ENCODE peak calls at places on chromosomes 12 and 14, in four cellular contexts. Z is IMR-90, A is ascending aorta, V is HCT116. I is an unnamed sample.

GRCh38 chr12:112961536-112961935 is 16.8 kb upstream of the OAS2 start:
- DNase-seq in Z (no peak), A (no peak), V (no peak), I (no peak)

GRCh38 chr12:15209782-15210181 is 11.4 kb downstream of the RERG start:
- DNase-seq in Z (peak; percentile 40), A (no peak), V (no peak), I (no peak)

GRCh38 chr14:101032433-101032832 is 128.9 kb upstream of the RTL1 start:
- DNase-seq in Z (no peak), A (no peak), V (no peak), I (peak; percentile 15)

GRCh38 chr12:70733385-70733784 is 96.2 kb upstream of the PTPRB start:
- DNase-seq in Z (peak; percentile 67), A (no peak), V (peak; percentile 76), I (peak; percentile 54)

GRCh38 chr12:118418385-118419057 is 42.2 kb downstream of the SUDS3 start:
- DNase-seq in Z (no peak), A (no peak), V (no peak), I (no peak)

GRCh38 chr12:38144601-38145436 is 171.8 kb upstream of the ALG10B start:
- DNase-seq in Z (no peak), A (no peak), V (no peak), I (no peak)

GRCh38 chr12:40054554-40055226 is 51.2 kb downstream of the SLC2A13 start:
- DNase-seq in Z (peak; percentile 80), A (no peak), V (no peak), I (no peak)

GRCh38 chr14:91354979-91355685 is 62.5 kb downstream of the CCDC88C start:
- DNase-seq in Z (no peak), A (no peak), V (no peak), I (no peak)

GRCh38 chr12:18824287-18824686 is 86.4 kb downstream of the CAPZA3 start:
- DNase-seq in Z (no peak), A (no peak), V (no peak), I (no peak)

GRCh38 chr12:120321382-120322202 is 6.0 kb downstream of the PLA2G1B start:
- DNase-seq in Z (no peak), A (no peak), V (no peak), I (no peak)

GRCh38 chr14:106831322-106831720 is 1304.9 kb downstream of the TMEM121 start:
- DNase-seq in Z (no peak), A (no peak), V (no peak), I (no peak)

GRCh38 chr12:122893208-122894151 is 2.4 kb downstream of the VPS37B start:
- DNase-seq in Z (no peak), A (no peak), V (no peak), I (no peak)

GRCh38 chr12:107547421-107547820 is 138.2 kb upstream of the PWP1 start:
- DNase-seq in Z (no peak), A (no peak), V (no peak), I (no peak)

GRCh38 chr14:100213956-100214767 is 24.8 kb upstream of the YY1 start:
- DNase-seq in Z (peak; percentile 37), A (no peak), V (peak; percentile 77), I (peak; percentile 48)

GRCh38 chr14:104924421-104925213 is at the start of gene PLD4:
- DNase-seq in Z (no peak), A (no peak), V (no peak), I (no peak)

GRCh38 chr12:17992002-17992656 is 97.9 kb downstream of the RERGL start:
- DNase-seq in Z (peak; percentile 7), A (no peak), V (peak; percentile 28), I (peak; percentile 3)

GRCh38 chr14:104558231-104559042 is 21.1 kb upstream of the C14orf180 start:
- DNase-seq in Z (no peak), A (no peak), V (no peak), I (no peak)

GRCh38 chr14:53549956-53550355 is 396.8 kb upstream of the DDHD1 start:
- DNase-seq in Z (no peak), A (no peak), V (no peak), I (no peak)

GRCh38 chr12:121751034-121751433 is 38.5 kb downstream of the TMEM120B start:
- DNase-seq in Z (no peak), A (no peak), V (no peak), I (no peak)

GRCh38 chr12:38898001-38898684 is 7.2 kb downstream of the CPNE8 start:
- DNase-seq in Z (no peak), A (no peak), V (no peak), I (no peak)

GRCh38 chr12:114834621-114835020 is 150.6 kb upstream of the TBX3 start:
- DNase-seq in Z (peak; percentile 46), A (no peak), V (no peak), I (no peak)

GRCh38 chr14:70808023-70808401 is 1.3 kb downstream of the MAP3K9 start:
- DNase-seq in Z (no peak), A (no peak), V (peak; percentile 59), I (no peak)

GRCh38 chr12:57166971-57167371 is 19.6 kb upstream of the LRP1-AS start:
- DNase-seq in Z (peak; percentile 90), A (no peak), V (no peak), I (no peak)

GRCh38 chr12:124828264-124829007 is 35.2 kb downstream of the SCARB1 start:
- DNase-seq in Z (peak; percentile 13), A (no peak), V (no peak), I (peak; percentile 84)

GRCh38 chr12:117596968-117597367 is 235.5 kb upstream of the NOS1 start:
- DNase-seq in Z (no peak), A (no peak), V (no peak), I (peak; percentile 15)

GRCh38 chr14:90968025-90968424 is 92.4 kb downstream of the RPS6KA5 start:
- DNase-seq in Z (no peak), A (no peak), V (no peak), I (no peak)

GRCh38 chr14:61968207-61968606 is 206.0 kb downstream of the SNAPC1 start:
- DNase-seq in Z (no peak), A (no peak), V (no peak), I (no peak)

GRCh38 chr12:31456562-31456961 is 130.6 kb upstream of the SINHCAF start:
- DNase-seq in Z (no peak), A (no peak), V (no peak), I (no peak)

GRCh38 chr12:93102744-93103143 is 173.6 kb upstream of the EEA1 start:
- DNase-seq in Z (no peak), A (no peak), V (no peak), I (no peak)

GRCh38 chr14:44798386-44799242 is 163.1 kb downstream of the KLHL28 start:
- DNase-seq in Z (no peak), A (no peak), V (no peak), I (no peak)

GRCh38 chr14:44446965-44447364 is 60.1 kb downstream of the FSCB start:
- DNase-seq in Z (no peak), A (no peak), V (no peak), I (no peak)

GRCh38 chr12:91216871-91217270 is 34.3 kb upstream of the DCN start:
- DNase-seq in Z (peak; percentile 29), A (no peak), V (no peak), I (no peak)

GRCh38 chr12:50527086-50527726 is 22.4 kb downstream of the DIP2B start:
- DNase-seq in Z (no peak), A (no peak), V (no peak), I (no peak)
- H3K4me3 ChIP-seq in Z (no peak overlapping the region), A (no peak overlapping the region), V (no peak overlapping the region), I (no peak overlapping the region)

GRCh38 chr14:77026930-77027537 is 1.5 kb downstream of the IRF2BPL start:
- DNase-seq in Z (peak; percentile 54), A (no peak), V (no peak), I (no peak)
- TF ChIP-seq CTCF in Z (peak; percentile 5), A (peak; percentile 18), V (no peak), I (peak; percentile 13)

GRCh38 chr14:77239412-77239811 is 31.6 kb downstream of the NGB start:
- DNase-seq in Z (no peak), A (no peak), V (no peak), I (no peak)

GRCh38 chr14:77238356-77238755 is 32.6 kb downstream of the NGB start:
- DNase-seq in Z (no peak), A (no peak), V (no peak), I (no peak)

GRCh38 chr14:77241955-77242354 is 29.1 kb downstream of the NGB start:
- DNase-seq in Z (no peak), A (no peak), V (no peak), I (no peak)

GRCh38 chr14:77238996-77239395 is 32.0 kb downstream of the NGB start:
- DNase-seq in Z (no peak), A (no peak), V (no peak), I (no peak)

GRCh38 chr14:77240336-77240915 is 30.6 kb downstream of the NGB start:
- DNase-seq in Z (no peak), A (no peak), V (no peak), I (no peak)
- H3K4me3 ChIP-seq in Z (no peak overlapping the region), A (no peak overlapping the region), V (no peak overlapping the region), I (no peak overlapping the region)

GRCh38 chr12:12975322-12976077 is 23.5 kb upstream of the GPRC5D start:
- DNase-seq in Z (peak; percentile 59), A (no peak), V (peak; percentile 29), I (no peak)
- TF ChIP-seq CTCF in Z (peak; percentile 51), A (peak; percentile 16), V (peak; percentile 74), I (peak; percentile 77)

DNA sequence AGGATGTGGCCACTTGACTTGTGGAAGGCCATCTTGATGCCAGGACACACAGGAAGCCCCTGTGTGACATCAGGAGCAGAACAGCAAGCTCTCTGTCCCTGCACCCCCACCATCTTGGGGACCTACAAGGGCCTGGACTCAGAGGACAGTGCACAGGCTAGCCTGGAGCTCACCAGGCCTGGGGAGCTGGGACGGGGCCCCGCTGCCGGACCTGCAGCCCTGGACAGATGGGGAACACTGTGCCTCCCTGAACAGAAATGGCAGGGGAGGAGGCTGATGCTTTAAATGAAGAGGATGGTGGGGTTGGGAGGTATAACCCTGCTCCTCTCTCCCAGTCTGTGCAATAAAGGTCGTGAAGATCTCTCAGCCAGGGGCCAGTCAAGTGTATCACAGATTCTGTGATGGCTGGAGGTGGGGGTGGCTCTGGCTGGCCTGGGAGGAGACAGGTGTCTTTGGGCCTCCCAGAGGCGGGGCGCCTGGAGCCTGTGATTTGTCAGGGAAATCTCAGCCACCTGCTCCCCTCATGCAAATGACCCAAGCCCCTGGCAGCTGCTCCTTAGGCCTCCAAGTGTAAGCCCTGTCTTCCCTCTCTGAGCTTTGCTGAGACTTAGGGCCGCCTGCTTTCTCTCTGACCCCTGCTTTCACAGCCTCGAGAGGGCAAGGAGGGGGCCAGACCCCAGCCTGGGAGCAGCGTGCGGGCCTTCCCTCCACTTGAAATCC is 1.1 kb upstream of the GNB3 start:
- DNase-seq in Z (no peak), A (no peak), V (no peak), I (no peak)
- H3K4me3 ChIP-seq in Z (no peak overlapping the region), A (no peak overlapping the region), V (no peak overlapping the region), I (no peak overlapping the region)

I was measured in LNCaP clone FGC.